ENCODE peak calls at places on chromosomes 16 and 17, in four cellular contexts. One of them, this sample, is unnamed.

GRCh38 chr17:31444026-31444425 is 52.6 kb downstream of the RAB11FIP4 start:
- DNase-seq in thoracic aorta: no peak
- DNase-seq in prostate gland: no peak
- DNase-seq in mucosa of descending colon: no peak
- DNase-seq in this sample: no peak

GRCh38 chr16:2511128-2511785 is 2.5 kb upstream of the ATP6V0C start:
- DNase-seq in thoracic aorta: no peak
- DNase-seq in prostate gland: no peak
- DNase-seq in mucosa of descending colon: peak
- DNase-seq in this sample: no peak

GRCh38 chr17:28041844-28042656 is 427 bp upstream of the NLK start:
- DNase-seq in thoracic aorta: no peak
- DNase-seq in prostate gland: no peak
- DNase-seq in mucosa of descending colon: no peak
- DNase-seq in this sample: no peak

GRCh38 chr16:47492036-47492427 is 30.9 kb downstream of the PHKB start:
- DNase-seq in thoracic aorta: no peak
- DNase-seq in prostate gland: no peak
- DNase-seq in mucosa of descending colon: no peak
- DNase-seq in this sample: no peak

GRCh38 chr16:66503612-66504011 is 46.3 kb downstream of the TK2 start:
- DNase-seq in thoracic aorta: no peak
- DNase-seq in prostate gland: no peak
- DNase-seq in mucosa of descending colon: no peak
- DNase-seq in this sample: no peak

GRCh38 chr17:10210151-10210574 is 11.8 kb upstream of the GAS7 start:
- DNase-seq in thoracic aorta: no peak
- DNase-seq in prostate gland: peak
- DNase-seq in mucosa of descending colon: peak
- DNase-seq in this sample: peak

GRCh38 chr16:69406780-69407331 is 17.6 kb upstream of the CYB5B start:
- DNase-seq in thoracic aorta: no peak
- DNase-seq in prostate gland: no peak
- DNase-seq in mucosa of descending colon: no peak
- DNase-seq in this sample: no peak

GRCh38 chr17:3536736-3537135 is 20.9 kb downstream of the TRPV3 start:
- DNase-seq in thoracic aorta: no peak
- DNase-seq in prostate gland: no peak
- DNase-seq in mucosa of descending colon: no peak
- DNase-seq in this sample: no peak

GRCh38 chr17:35345926-35346771 is 27.3 kb downstream of the SLFN11 start:
- DNase-seq in thoracic aorta: peak
- DNase-seq in prostate gland: peak
- DNase-seq in mucosa of descending colon: peak
- DNase-seq in this sample: no peak

GRCh38 chr17:29844339-29845048 is 85.5 kb downstream of the SSH2 start:
- DNase-seq in thoracic aorta: no peak
- DNase-seq in prostate gland: no peak
- DNase-seq in mucosa of descending colon: no peak
- DNase-seq in this sample: no peak

GRCh38 chr16:8848939-8849391 is 19.8 kb downstream of the CARHSP1 start:
- DNase-seq in thoracic aorta: no peak
- DNase-seq in prostate gland: no peak
- DNase-seq in mucosa of descending colon: no peak
- DNase-seq in this sample: no peak

GRCh38 chr16:84714028-84714427 is 14.2 kb downstream of the USP10 start:
- DNase-seq in thoracic aorta: no peak
- DNase-seq in prostate gland: no peak
- DNase-seq in mucosa of descending colon: no peak
- DNase-seq in this sample: no peak

GRCh38 chr16:70679653-70680494 is 6.0 kb downstream of the MTSS2 start:
- DNase-seq in thoracic aorta: no peak
- DNase-seq in prostate gland: no peak
- DNase-seq in mucosa of descending colon: no peak
- DNase-seq in this sample: no peak

GRCh38 chr16:2196162-2196980 is at the start of gene CASKIN1:
- DNase-seq in thoracic aorta: no peak
- DNase-seq in prostate gland: no peak
- DNase-seq in mucosa of descending colon: no peak
- DNase-seq in this sample: no peak

GRCh38 chr16:69567031-69567680 is 1.4 kb downstream of the NFAT5 start:
- DNase-seq in thoracic aorta: no peak
- DNase-seq in prostate gland: peak
- DNase-seq in mucosa of descending colon: no peak
- DNase-seq in this sample: no peak

GRCh38 chr17:39702901-39703893 is 3.3 kb downstream of the ERBB2 start:
- DNase-seq in thoracic aorta: no peak
- DNase-seq in prostate gland: peak
- DNase-seq in mucosa of descending colon: no peak
- DNase-seq in this sample: peak

GRCh38 chr17:5522476-5522875 is 36.1 kb downstream of the MIS12 start:
- DNase-seq in thoracic aorta: no peak
- DNase-seq in prostate gland: no peak
- DNase-seq in mucosa of descending colon: no peak
- DNase-seq in this sample: no peak

GRCh38 chr16:3839402-3840184 is 40.9 kb downstream of the CREBBP start:
- DNase-seq in thoracic aorta: no peak
- DNase-seq in prostate gland: no peak
- DNase-seq in mucosa of descending colon: no peak
- DNase-seq in this sample: no peak

DNA sequence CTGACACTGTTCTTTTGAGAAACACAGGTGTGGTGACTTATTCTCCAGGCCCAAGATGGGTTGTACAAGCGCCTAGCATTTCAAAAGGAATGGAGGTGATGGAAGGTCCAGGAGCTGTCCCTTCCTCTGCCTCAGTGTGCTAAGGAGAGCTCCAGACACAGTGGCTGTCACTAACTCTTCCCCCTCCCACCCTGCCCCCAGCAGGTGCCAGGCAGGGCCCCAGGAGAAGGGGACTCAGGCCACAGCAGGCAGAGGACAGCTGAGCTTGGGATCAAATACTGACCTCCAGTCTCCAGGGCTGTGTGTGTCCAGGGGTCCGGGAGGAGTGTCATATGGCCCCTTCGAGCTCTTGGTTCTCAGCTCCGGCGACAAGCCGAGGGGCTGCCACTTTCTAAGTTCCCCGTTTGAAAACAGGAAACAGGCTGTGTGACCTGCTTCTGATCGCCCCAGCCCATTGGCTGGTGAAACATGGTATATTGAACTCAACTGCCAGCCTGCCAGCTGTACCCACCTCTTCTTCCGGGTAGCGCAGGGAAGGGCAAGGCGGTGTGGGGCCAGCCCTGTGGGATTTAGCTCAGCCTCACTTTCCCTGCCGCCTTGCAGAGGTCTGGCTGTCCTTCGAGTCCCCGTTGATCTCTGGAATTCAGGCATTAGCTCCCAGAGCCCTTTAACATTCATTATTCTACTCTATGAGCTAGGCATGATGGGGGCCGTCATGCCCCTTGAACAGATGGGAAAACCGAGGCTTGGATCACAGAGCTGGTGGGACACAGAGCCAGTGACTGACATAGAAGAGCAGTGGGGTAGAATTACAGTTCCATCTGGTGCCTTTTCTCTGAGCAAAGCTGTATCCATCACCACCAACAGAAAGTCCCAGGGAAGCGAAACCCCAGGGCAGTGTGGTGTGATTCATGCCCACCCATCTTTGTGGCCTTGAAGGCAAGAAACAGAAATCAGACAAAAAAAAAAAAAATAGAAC is at the start of gene SNX20:
- DNase-seq in thoracic aorta: no peak
- DNase-seq in prostate gland: no peak
- DNase-seq in mucosa of descending colon: peak
- DNase-seq in this sample: no peak
- H3K4me3 ChIP-seq in thoracic aorta: peak
- H3K4me3 ChIP-seq in prostate gland: no peak
- H3K4me3 ChIP-seq in mucosa of descending colon: no peak
- H3K4me3 ChIP-seq in this sample: no peak

GRCh38 chr16:87953308-87954208 is 2.3 kb downstream of the BANP start:
- DNase-seq in thoracic aorta: no peak
- DNase-seq in prostate gland: no peak
- DNase-seq in mucosa of descending colon: no peak
- DNase-seq in this sample: no peak
- H3K4me3 ChIP-seq in thoracic aorta: no peak
- H3K4me3 ChIP-seq in prostate gland: no peak
- H3K4me3 ChIP-seq in mucosa of descending colon: no peak
- H3K4me3 ChIP-seq in this sample: no peak

GRCh38 chr16:454397-454940 is 29.0 kb downstream of the RAB11FIP3 start:
- DNase-seq in thoracic aorta: no peak
- DNase-seq in prostate gland: no peak
- DNase-seq in mucosa of descending colon: no peak
- DNase-seq in this sample: no peak

GRCh38 chr16:457732-458400 is 32.4 kb downstream of the RAB11FIP3 start:
- DNase-seq in thoracic aorta: no peak
- DNase-seq in prostate gland: no peak
- DNase-seq in mucosa of descending colon: no peak
- DNase-seq in this sample: no peak

GRCh38 chr16:459761-460160 is 34.3 kb downstream of the RAB11FIP3 start:
- DNase-seq in thoracic aorta: no peak
- DNase-seq in prostate gland: no peak
- DNase-seq in mucosa of descending colon: no peak
- DNase-seq in this sample: no peak

GRCh38 chr16:455453-455852 is 30.0 kb downstream of the RAB11FIP3 start:
- DNase-seq in thoracic aorta: no peak
- DNase-seq in prostate gland: no peak
- DNase-seq in mucosa of descending colon: no peak
- DNase-seq in this sample: no peak

GRCh38 chr16:456891-457483 is 31.5 kb downstream of the RAB11FIP3 start:
- DNase-seq in thoracic aorta: peak
- DNase-seq in prostate gland: peak
- DNase-seq in mucosa of descending colon: no peak
- DNase-seq in this sample: no peak
- H3K4me3 ChIP-seq in thoracic aorta: peak
- H3K4me3 ChIP-seq in prostate gland: no peak
- H3K4me3 ChIP-seq in mucosa of descending colon: no peak
- H3K4me3 ChIP-seq in this sample: no peak

GRCh38 chr17:1720856-1721386 is 3.6 kb upstream of the WDR81 start:
- DNase-seq in thoracic aorta: no peak
- DNase-seq in prostate gland: peak
- DNase-seq in mucosa of descending colon: peak
- DNase-seq in this sample: no peak
- H3K4me3 ChIP-seq in thoracic aorta: no peak
- H3K4me3 ChIP-seq in prostate gland: no peak
- H3K4me3 ChIP-seq in mucosa of descending colon: no peak
- H3K4me3 ChIP-seq in this sample: no peak

This sample was measured in LNCaP clone FGC.